ENCODE peak calls at places on chromosome 16, in six cellular contexts. N, G, A, F, W and I are unnamed samples. For H3K9me3, the result is how much of the 10 kb centered on the place peaks cover.

GRCh38 chr16:29729116-29729521 is 16.7 kb downstream of the C16orf54 start:
- DNase-seq in N (no peak), G (peak), F (peak), W (peak), A (no peak), I (no peak)

GRCh38 chr16:20871935-20872815 is 28.0 kb downstream of the DCUN1D3 start:
- DNase-seq in G (no peak), A (no peak), N (no peak), F (no peak), W (no peak), I (no peak)

GRCh38 chr16:86215979-86216585 is 294.2 kb upstream of the FOXF1 start:
- DNase-seq in F (no peak), W (no peak), A (peak), N (no peak), G (no peak), I (no peak)

GRCh38 chr16:13223666-13224065 is 322.3 kb downstream of the SHISA9 start:
- DNase-seq in A (no peak), F (no peak), W (no peak), N (no peak), G (no peak), I (no peak)

GRCh38 chr16:68062910-68063393 is 22.2 kb upstream of the NFATC3 start:
- DNase-seq in N (no peak), W (no peak), A (no peak), G (no peak), F (no peak), I (no peak)

GRCh38 chr16:67249762-67250327 is 1.1 kb downstream of the SLC9A5 start:
- DNase-seq in G (no peak), F (peak), A (no peak), W (no peak), N (no peak), I (no peak)

GRCh38 chr16:90077757-90078593 is 844 bp upstream of the PRDM7 start:
- DNase-seq in N (no peak), G (no peak), W (peak), F (peak), A (no peak), I (peak)

GRCh38 chr16:78984887-78985464 is 615.6 kb downstream of the MAF start:
- DNase-seq in A (no peak), W (no peak), F (no peak), G (peak), N (no peak), I (no peak)

GRCh38 chr16:56477096-56477878 is 25.9 kb downstream of the OGFOD1 start:
- DNase-seq in A (no peak), F (peak), N (no peak), G (no peak), W (peak), I (no peak)

GRCh38 chr16:87086156-87086555 is 231.0 kb downstream of the C16orf95 start:
- DNase-seq in N (no peak), G (no peak), A (no peak), W (no peak), F (peak), I (no peak)

GRCh38 chr16:87178977-87179376 is 138.2 kb downstream of the C16orf95 start:
- DNase-seq in G (peak), N (no peak), F (peak), W (peak), A (no peak), I (no peak)

GRCh38 chr16:85431431-85432124 is 181.5 kb upstream of the GSE1 start:
- DNase-seq in N (no peak), F (no peak), A (peak), W (no peak), G (no peak), I (peak)

GRCh38 chr16:35187665-35188225 is 1728.3 kb downstream of the TP53TG3F start:
- DNase-seq in G (no peak), W (no peak), N (no peak), A (no peak), F (no peak), I (no peak)
- H3K9me3 ChIP-seq in G (under half), W (under half), N (half or more), A (under half), F (under half), I (under half)

DNA sequence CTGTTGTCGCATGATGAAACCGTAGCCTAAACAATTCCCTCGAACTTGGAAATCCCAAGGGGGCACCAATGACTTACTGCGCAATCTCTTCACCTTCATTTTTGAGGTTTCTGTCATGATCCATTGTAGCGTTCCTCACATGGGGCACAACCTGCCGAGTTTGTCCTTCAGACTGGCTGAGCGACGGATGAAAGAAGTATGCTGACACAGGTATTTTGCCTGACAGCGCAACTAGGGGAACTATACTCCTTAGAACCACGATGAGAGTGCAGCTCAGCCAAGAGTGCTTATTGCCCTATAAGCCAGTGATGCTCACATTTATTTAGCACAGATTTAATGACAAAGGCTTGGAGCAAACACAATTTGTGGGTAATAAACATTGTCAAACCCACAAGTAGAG is 106.3 kb upstream of the ZNF267 start:
- DNase-seq in G (no peak), F (no peak), N (no peak), A (no peak), W (no peak), I (no peak)
- H3K9me3 ChIP-seq in G (half or more), F (under half), N (half or more), A (under half), W (under half), I (under half)

GRCh38 chr16:75416904-75417565 is 16.3 kb downstream of the CFDP1 start:
- DNase-seq in F (no peak), A (no peak), G (no peak), N (no peak), W (no peak), I (no peak)

GRCh38 chr16:75413951-75414350 is 19.4 kb downstream of the CFDP1 start:
- DNase-seq in A (no peak), W (no peak), G (no peak), N (no peak), F (no peak), I (no peak)

GRCh38 chr16:75420987-75421819 is 12.1 kb downstream of the CFDP1 start:
- DNase-seq in W (peak), A (peak), F (peak), N (peak), G (peak), I (no peak)

GRCh38 chr16:75415169-75415908 is 18.0 kb downstream of the CFDP1 start:
- DNase-seq in G (no peak), W (no peak), N (no peak), A (no peak), F (peak), I (no peak)
- H3K9me3 ChIP-seq in G (under half), W (under half), N (under half), A (under half), F (under half), I (under half)

GRCh38 chr16:35140293-35140986 is 1681.0 kb downstream of the TP53TG3F start:
- DNase-seq in G (no peak), N (no peak), F (no peak), A (no peak), W (no peak), I (no peak)
- H3K9me3 ChIP-seq in G (under half), N (half or more), F (under half), A (under half), W (under half), I (under half)

GRCh38 chr16:3578121-3578520 is 918 bp upstream of the NLRC3 start:
- DNase-seq in A (no peak), N (no peak), G (no peak), W (no peak), F (no peak), I (no peak)

GRCh38 chr16:3579776-3580175 is 2.6 kb upstream of the NLRC3 start:
- DNase-seq in N (no peak), G (no peak), W (no peak), F (no peak), A (no peak), I (no peak)

GRCh38 chr16:3577302-3577752 is at the start of gene NLRC3:
- DNase-seq in A (peak), G (no peak), N (no peak), W (no peak), F (no peak), I (no peak)

GRCh38 chr16:3580271-3580670 is 3.1 kb upstream of the NLRC3 start:
- DNase-seq in G (no peak), F (no peak), N (no peak), W (no peak), A (no peak), I (no peak)

GRCh38 chr16:3578610-3579551 is 1.7 kb upstream of the NLRC3 start:
- DNase-seq in G (no peak), W (no peak), N (no peak), A (no peak), F (no peak), I (no peak)
- H3K9me3 ChIP-seq in G (under half), W (under half), N (under half), A (under half), F (under half), I (under half)

DNA sequence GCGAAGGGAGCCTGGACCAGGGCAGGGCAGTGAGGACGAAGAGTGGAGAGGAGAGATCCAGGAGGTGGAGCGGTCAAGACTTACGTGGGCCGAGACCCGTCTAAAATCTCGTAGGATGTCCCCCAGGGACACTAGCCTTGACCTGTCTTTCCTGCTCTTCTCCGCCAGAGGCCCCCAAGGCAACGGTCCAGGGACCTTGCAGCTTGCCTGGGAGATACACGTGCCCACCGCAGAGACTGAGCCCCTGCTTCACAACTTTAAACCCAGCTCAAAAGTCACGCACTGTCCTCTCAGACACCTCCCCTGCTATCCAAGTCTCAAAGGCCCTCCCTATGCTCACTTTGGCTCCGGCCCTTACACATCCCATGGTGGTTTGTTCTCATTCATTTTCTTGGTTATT is 9.4 kb downstream of the TIGD7 start:
- DNase-seq in A (no peak), F (no peak), N (no peak), G (no peak), W (no peak), I (no peak)
- H3K9me3 ChIP-seq in A (under half), F (under half), N (under half), G (half or more), W (under half), I (under half)

DNA sequence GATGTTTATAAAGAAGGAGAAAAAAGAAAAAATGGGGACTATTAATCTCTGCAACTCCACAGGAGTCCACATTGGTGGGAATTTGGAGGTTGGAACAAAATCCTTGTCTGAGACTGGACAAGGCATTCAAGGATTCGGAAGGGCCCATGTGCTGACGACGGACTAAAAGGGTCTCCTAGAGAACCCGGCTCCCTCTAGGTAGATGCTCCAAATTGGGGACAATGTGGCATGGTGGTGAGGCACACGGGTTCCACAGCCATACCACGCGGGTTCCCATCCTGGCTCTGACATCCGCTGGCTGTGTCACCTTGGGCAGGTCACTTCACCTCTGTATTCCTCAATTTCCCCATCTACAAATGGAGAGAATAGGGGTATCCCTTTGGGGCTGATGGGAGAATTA is 227.4 kb downstream of the C16orf78 start:
- DNase-seq in N (no peak), G (no peak), A (no peak), F (no peak), W (no peak), I (no peak)
- H3K9me3 ChIP-seq in N (under half), G (under half), A (under half), F (under half), W (under half), I (under half)

GRCh38 chr16:35149550-35149949 is 1690.1 kb downstream of the TP53TG3F start:
- DNase-seq in W (no peak), A (no peak), F (no peak), G (no peak), N (no peak), I (no peak)

GRCh38 chr16:35146723-35147458 is 1687.5 kb downstream of the TP53TG3F start:
- DNase-seq in A (no peak), N (no peak), W (no peak), F (no peak), G (no peak), I (no peak)

GRCh38 chr16:35147556-35148504 is 1688.4 kb downstream of the TP53TG3F start:
- DNase-seq in G (no peak), F (no peak), A (no peak), N (no peak), W (no peak), I (no peak)

GRCh38 chr16:35150805-35151312 is 1691.4 kb downstream of the TP53TG3F start:
- DNase-seq in F (no peak), A (no peak), W (no peak), N (no peak), G (no peak), I (no peak)

GRCh38 chr16:35148748-35149147 is 1689.3 kb downstream of the TP53TG3F start:
- DNase-seq in N (no peak), A (no peak), W (no peak), F (no peak), G (no peak), I (no peak)
- H3K9me3 ChIP-seq in N (half or more), A (under half), W (under half), F (under half), G (under half), I (under half)